ENCODE peak calls at places on chromosomes 12 and 14, in six cellular contexts. Q is Jurkat, Clone E6-1; H is occipital lobe; G is NCI-H146; R is hypothalamus; U is Kasumi-1. O is an unnamed sample.

GRCh38 chr12:111445311-111446043 is 39.8 kb downstream of the SH2B3 start:
- DNase-seq in Q (no peak), H (no peak), G (no peak), R (no peak), U (no peak), O (no peak)

GRCh38 chr12:46580445-46580844 is 207.9 kb upstream of the SLC38A2 start:
- DNase-seq in Q (no peak), H (no peak), G (no peak), R (no peak), U (no peak), O (no peak)

GRCh38 chr12:31506907-31507306 is 84.0 kb downstream of the DENND5B start:
- DNase-seq in Q (no peak), H (no peak), G (no peak), R (no peak), U (no peak), O (no peak)

GRCh38 chr12:29589852-29590251 is 92.4 kb upstream of the OVCH1 start:
- DNase-seq in Q (no peak), H (no peak), G (no peak), R (no peak), U (no peak), O (no peak)

GRCh38 chr14:52370406-52370911 is 56.3 kb downstream of the PTGER2 start:
- DNase-seq in Q (no peak), H (no peak), G (no peak), R (no peak), U (no peak), O (no peak)

GRCh38 chr14:85531594-85532391 is 1.8 kb downstream of the FLRT2 start:
- DNase-seq in Q (no peak), H (peak), G (no peak), R (peak), U (peak), O (peak)

GRCh38 chr12:51818567-51819300 is 29.8 kb downstream of the FIGNL2 start:
- DNase-seq in Q (no peak), H (no peak), G (no peak), R (no peak), U (no peak), O (no peak)

GRCh38 chr12:48997719-48998496 is 1.3 kb downstream of the DDN start:
- DNase-seq in Q (no peak), H (no peak), G (peak), R (no peak), U (no peak), O (peak)

GRCh38 chr12:50579757-50580267 is 75.0 kb downstream of the DIP2B start:
- DNase-seq in Q (no peak), H (no peak), G (no peak), R (no peak), U (no peak), O (no peak)

GRCh38 chr14:87261621-87262020 is 731.4 kb downstream of the GALC start:
- DNase-seq in Q (no peak), H (no peak), G (no peak), R (no peak), U (no peak), O (no peak)

O was measured in KBM-7.